ENCODE peak calls at places on chromosomes 3 and 15, in eight cellular contexts. One of them, this sample, is unnamed.

GRCh38 chr3:148223266-148223665 is 474.4 kb upstream of the AGTR1 start:
- DNase-seq in tibial nerve: no peak
- DNase-seq in gastrocnemius medialis: no peak
- DNase-seq in H1: no peak
- DNase-seq in transverse colon: no peak
- DNase-seq in body of pancreas: no peak
- DNase-seq in endothelial cell of umbilical vein: no peak
- DNase-seq in stomach: no peak
- DNase-seq in this sample: no peak

GRCh38 chr15:75532413-75533250 is 46.5 kb downstream of the PTPN9 start:
- DNase-seq in tibial nerve: peak; percentile 79
- DNase-seq in gastrocnemius medialis: peak; percentile 52
- DNase-seq in H1: peak; percentile 54
- DNase-seq in transverse colon: peak; percentile 56
- DNase-seq in body of pancreas: peak; percentile 53
- DNase-seq in endothelial cell of umbilical vein: peak; percentile 91
- DNase-seq in stomach: peak; percentile 63
- DNase-seq in this sample: no peak

GRCh38 chr15:74781673-74782595 is at the start of gene CSK:
- DNase-seq in tibial nerve: no peak
- DNase-seq in gastrocnemius medialis: peak; percentile 35
- DNase-seq in H1: peak; percentile 79
- DNase-seq in transverse colon: peak; percentile 81
- DNase-seq in body of pancreas: peak; percentile 75
- DNase-seq in endothelial cell of umbilical vein: peak; percentile 53
- DNase-seq in stomach: peak; percentile 81
- DNase-seq in this sample: no peak

GRCh38 chr3:12401208-12401607 is 83.1 kb upstream of the TSEN2 start:
- DNase-seq in tibial nerve: no peak
- DNase-seq in gastrocnemius medialis: no peak
- DNase-seq in H1: no peak
- DNase-seq in transverse colon: no peak
- DNase-seq in body of pancreas: no peak
- DNase-seq in endothelial cell of umbilical vein: no peak
- DNase-seq in stomach: no peak
- DNase-seq in this sample: no peak

GRCh38 chr3:122052968-122053367 is 2.2 kb upstream of the CD86 start:
- DNase-seq in tibial nerve: no peak
- DNase-seq in gastrocnemius medialis: no peak
- DNase-seq in H1: no peak
- DNase-seq in transverse colon: no peak
- DNase-seq in body of pancreas: no peak
- DNase-seq in endothelial cell of umbilical vein: no peak
- DNase-seq in stomach: no peak
- DNase-seq in this sample: no peak

GRCh38 chr3:54008744-54009143 is 113.6 kb upstream of the CACNA2D3 start:
- DNase-seq in tibial nerve: no peak
- DNase-seq in gastrocnemius medialis: no peak
- DNase-seq in H1: no peak
- DNase-seq in transverse colon: no peak
- DNase-seq in body of pancreas: no peak
- DNase-seq in endothelial cell of umbilical vein: no peak
- DNase-seq in stomach: no peak
- DNase-seq in this sample: no peak

GRCh38 chr3:17157713-17158112 is 273.0 kb downstream of the PLCL2 start:
- DNase-seq in tibial nerve: no peak
- DNase-seq in gastrocnemius medialis: no peak
- DNase-seq in H1: no peak
- DNase-seq in transverse colon: no peak
- DNase-seq in body of pancreas: no peak
- DNase-seq in endothelial cell of umbilical vein: no peak
- DNase-seq in stomach: no peak
- DNase-seq in this sample: no peak

GRCh38 chr3:42865256-42865655 is 10.4 kb downstream of the CYP8B1 start:
- DNase-seq in tibial nerve: no peak
- DNase-seq in gastrocnemius medialis: no peak
- DNase-seq in H1: no peak
- DNase-seq in transverse colon: no peak
- DNase-seq in body of pancreas: no peak
- DNase-seq in endothelial cell of umbilical vein: no peak
- DNase-seq in stomach: no peak
- DNase-seq in this sample: no peak

GRCh38 chr3:178480274-178480673 is 56.0 kb upstream of the KCNMB2 start:
- DNase-seq in tibial nerve: no peak
- DNase-seq in gastrocnemius medialis: no peak
- DNase-seq in H1: no peak
- DNase-seq in transverse colon: no peak
- DNase-seq in body of pancreas: no peak
- DNase-seq in endothelial cell of umbilical vein: no peak
- DNase-seq in stomach: no peak
- DNase-seq in this sample: no peak

GRCh38 chr3:17942856-17943255 is 200.4 kb upstream of the TBC1D5 start:
- DNase-seq in tibial nerve: no peak
- DNase-seq in gastrocnemius medialis: no peak
- DNase-seq in H1: no peak
- DNase-seq in transverse colon: no peak
- DNase-seq in body of pancreas: no peak
- DNase-seq in endothelial cell of umbilical vein: no peak
- DNase-seq in stomach: no peak
- DNase-seq in this sample: no peak

GRCh38 chr15:40985541-40986330 is 32.5 kb downstream of the CHAC1 start:
- DNase-seq in tibial nerve: no peak
- DNase-seq in gastrocnemius medialis: no peak
- DNase-seq in H1: no peak
- DNase-seq in transverse colon: no peak
- DNase-seq in body of pancreas: no peak
- DNase-seq in endothelial cell of umbilical vein: no peak
- DNase-seq in stomach: no peak
- DNase-seq in this sample: no peak

GRCh38 chr15:48721061-48721810 is 75.7 kb upstream of the FBN1 start:
- DNase-seq in tibial nerve: no peak
- DNase-seq in gastrocnemius medialis: no peak
- DNase-seq in H1: no peak
- DNase-seq in transverse colon: no peak
- DNase-seq in body of pancreas: no peak
- DNase-seq in endothelial cell of umbilical vein: no peak
- DNase-seq in stomach: no peak
- DNase-seq in this sample: peak; percentile 27

GRCh38 chr3:13714251-13714916 is 165.5 kb downstream of the FBLN2 start:
- DNase-seq in tibial nerve: peak; percentile 3
- DNase-seq in gastrocnemius medialis: no peak
- DNase-seq in H1: no peak
- DNase-seq in transverse colon: no peak
- DNase-seq in body of pancreas: no peak
- DNase-seq in endothelial cell of umbilical vein: no peak
- DNase-seq in stomach: peak; percentile 4
- DNase-seq in this sample: peak; percentile 50

GRCh38 chr3:12724794-12725193 is 34.3 kb downstream of the TMEM40 start:
- DNase-seq in tibial nerve: no peak
- DNase-seq in gastrocnemius medialis: no peak
- DNase-seq in H1: no peak
- DNase-seq in transverse colon: no peak
- DNase-seq in body of pancreas: no peak
- DNase-seq in endothelial cell of umbilical vein: no peak
- DNase-seq in stomach: no peak
- DNase-seq in this sample: no peak

GRCh38 chr3:141487419-141488345 is 855 bp downstream of the RASA2 start:
- DNase-seq in tibial nerve: peak; percentile 48
- DNase-seq in gastrocnemius medialis: peak; percentile 59
- DNase-seq in H1: peak; percentile 82
- DNase-seq in transverse colon: peak; percentile 92
- DNase-seq in body of pancreas: peak; percentile 79
- DNase-seq in endothelial cell of umbilical vein: peak; percentile 60
- DNase-seq in stomach: peak; percentile 87
- DNase-seq in this sample: peak; percentile 64

GRCh38 chr3:141486416-141486734 is 452 bp upstream of the RASA2 start:
- DNase-seq in tibial nerve: peak; percentile 30
- DNase-seq in gastrocnemius medialis: no peak
- DNase-seq in H1: no peak
- DNase-seq in transverse colon: no peak
- DNase-seq in body of pancreas: no peak
- DNase-seq in endothelial cell of umbilical vein: no peak
- DNase-seq in stomach: no peak
- DNase-seq in this sample: no peak

GRCh38 chr3:141484701-141485287 is 2.0 kb upstream of the RASA2 start:
- DNase-seq in tibial nerve: no peak
- DNase-seq in gastrocnemius medialis: no peak
- DNase-seq in H1: no peak
- DNase-seq in transverse colon: no peak
- DNase-seq in body of pancreas: no peak
- DNase-seq in endothelial cell of umbilical vein: no peak
- DNase-seq in stomach: no peak
- DNase-seq in this sample: no peak

GRCh38 chr3:141486735-141487418 is at the start of gene RASA2:
- DNase-seq in tibial nerve: peak; percentile 47
- DNase-seq in gastrocnemius medialis: no peak
- DNase-seq in H1: peak; percentile 80
- DNase-seq in transverse colon: peak; percentile 68
- DNase-seq in body of pancreas: peak; percentile 65
- DNase-seq in endothelial cell of umbilical vein: peak; percentile 59
- DNase-seq in stomach: peak; percentile 73
- DNase-seq in this sample: peak; percentile 91

DNA sequence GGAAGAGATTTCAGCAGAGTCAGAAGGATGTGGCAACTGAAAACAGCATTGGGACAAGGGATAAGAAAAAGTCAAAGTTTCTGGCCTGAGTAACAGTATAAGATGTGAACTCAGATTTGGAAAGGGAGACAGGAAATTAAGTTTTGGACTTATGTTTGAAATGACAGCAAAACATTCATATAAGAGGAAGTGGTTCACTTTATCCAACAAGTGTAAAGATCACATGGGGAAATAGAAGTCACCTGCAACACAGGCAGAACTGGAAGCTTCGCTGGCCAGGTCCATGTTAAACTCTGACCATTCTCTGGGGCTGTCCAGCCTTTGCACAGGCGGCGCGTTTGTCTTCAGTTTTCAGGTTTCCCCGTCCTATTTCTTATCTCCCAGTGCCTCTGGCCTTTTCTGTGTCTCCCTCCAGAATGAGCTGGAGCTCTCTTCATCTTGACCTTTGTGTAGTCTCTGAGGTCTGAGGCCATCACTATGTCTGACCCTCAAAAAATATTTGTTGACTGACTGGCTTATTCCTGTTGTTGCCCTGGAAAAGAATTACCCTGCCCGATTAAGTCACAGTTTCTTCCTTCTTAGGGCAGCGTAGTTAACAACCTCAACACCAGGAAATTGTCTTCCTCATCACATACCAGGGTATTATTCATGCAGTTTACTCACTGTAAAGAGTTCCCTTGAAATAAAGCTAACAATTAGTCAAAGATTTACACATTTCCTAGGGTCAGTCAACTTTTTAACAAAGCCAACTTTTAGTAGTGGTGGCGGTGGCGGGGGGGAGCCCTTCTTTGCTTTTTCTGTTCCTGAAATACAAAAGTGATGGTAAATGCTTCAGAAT is 1.0 kb upstream of the RASA2 start:
- DNase-seq in tibial nerve: no peak
- DNase-seq in gastrocnemius medialis: no peak
- DNase-seq in H1: no peak
- DNase-seq in transverse colon: no peak
- DNase-seq in body of pancreas: no peak
- DNase-seq in endothelial cell of umbilical vein: peak; percentile 90
- DNase-seq in stomach: no peak
- DNase-seq in this sample: no peak
- H3K4me3 ChIP-seq in tibial nerve: peak overlapping the region; percentile 80
- H3K4me3 ChIP-seq in gastrocnemius medialis: no peak overlapping the region
- H3K4me3 ChIP-seq in H1: peak overlapping the region; percentile 63
- H3K4me3 ChIP-seq in transverse colon: peak overlapping the region; percentile 94
- H3K4me3 ChIP-seq in body of pancreas: no peak overlapping the region
- H3K4me3 ChIP-seq in endothelial cell of umbilical vein: peak overlapping the region; percentile 64
- H3K4me3 ChIP-seq in stomach: peak overlapping the region; percentile 92
- H3K4me3 ChIP-seq in this sample: no peak overlapping the region

GRCh38 chr3:196969001-196969659 is 497 bp upstream of the PIGZ start:
- DNase-seq in tibial nerve: no peak
- DNase-seq in gastrocnemius medialis: no peak
- DNase-seq in H1: no peak
- DNase-seq in transverse colon: peak; percentile 43
- DNase-seq in body of pancreas: no peak
- DNase-seq in endothelial cell of umbilical vein: peak; percentile 25
- DNase-seq in stomach: no peak
- DNase-seq in this sample: no peak
- TF ChIP-seq POLR2A in tibial nerve: no peak
- TF ChIP-seq POLR2A in gastrocnemius medialis: no peak
- TF ChIP-seq POLR2A in H1: no peak
- TF ChIP-seq POLR2A in transverse colon: no peak
- TF ChIP-seq POLR2A in body of pancreas: no peak
- TF ChIP-seq POLR2A in endothelial cell of umbilical vein: no peak
- TF ChIP-seq POLR2A in stomach: no peak
- TF ChIP-seq POLR2A in this sample: no peak

DNA sequence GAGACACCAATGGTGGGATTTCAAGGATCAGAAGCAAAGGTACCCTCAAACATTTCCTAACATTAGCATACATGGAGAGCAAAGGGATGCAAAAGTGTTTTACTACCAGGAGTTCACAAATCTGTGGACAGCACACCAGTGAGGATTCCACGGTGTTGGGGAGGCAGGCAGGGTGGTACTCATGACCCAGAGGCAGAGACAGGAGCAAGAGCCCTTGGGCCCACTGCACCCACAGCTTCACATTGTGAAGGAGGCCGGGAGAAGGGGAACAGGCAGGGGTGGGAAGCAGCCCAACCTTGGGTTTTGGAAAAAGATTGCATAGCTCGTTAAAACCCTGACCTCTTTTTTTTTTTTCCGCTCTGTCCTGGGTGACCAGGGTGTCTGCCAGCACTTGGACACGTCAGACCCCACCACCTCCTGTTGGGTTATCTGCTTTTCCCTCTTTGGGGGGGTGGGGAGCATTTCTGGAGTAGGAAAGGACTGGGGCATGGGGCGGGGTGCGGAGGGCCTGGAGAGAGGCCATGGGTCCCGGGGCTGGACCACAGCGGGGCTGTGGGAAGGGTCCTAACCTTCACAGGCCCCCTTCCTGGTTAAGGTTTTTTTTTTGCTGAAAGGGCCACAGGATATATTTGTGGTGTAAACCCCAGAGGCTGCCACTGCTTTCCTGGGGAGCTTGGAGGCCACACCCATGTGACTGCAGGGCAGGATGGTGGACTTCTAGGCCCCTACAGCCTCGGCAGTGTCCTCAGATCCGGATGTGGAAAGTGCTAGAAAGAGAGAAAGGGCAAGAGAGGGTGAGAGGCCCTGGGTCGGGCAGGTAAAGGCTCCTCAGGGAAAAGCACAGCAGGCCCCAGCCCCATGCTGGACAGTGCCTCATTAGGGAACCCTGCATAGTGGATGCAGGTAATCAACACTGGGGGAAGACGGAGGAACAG is 12.5 kb downstream of the SH2D7 start:
- DNase-seq in tibial nerve: no peak
- DNase-seq in gastrocnemius medialis: no peak
- DNase-seq in H1: no peak
- DNase-seq in transverse colon: peak; percentile 12
- DNase-seq in body of pancreas: no peak
- DNase-seq in endothelial cell of umbilical vein: no peak
- DNase-seq in stomach: no peak
- DNase-seq in this sample: no peak
- TF ChIP-seq CTCF in tibial nerve: no peak
- TF ChIP-seq CTCF in gastrocnemius medialis: no peak
- TF ChIP-seq CTCF in H1: no peak
- TF ChIP-seq CTCF in transverse colon: no peak
- TF ChIP-seq CTCF in body of pancreas: no peak
- TF ChIP-seq CTCF in endothelial cell of umbilical vein: no peak
- TF ChIP-seq CTCF in stomach: no peak
- TF ChIP-seq CTCF in this sample: no peak

GRCh38 chr3:184184546-184185234 is 1.3 kb upstream of the ABCF3 start:
- DNase-seq in tibial nerve: no peak
- DNase-seq in gastrocnemius medialis: no peak
- DNase-seq in H1: no peak
- DNase-seq in transverse colon: no peak
- DNase-seq in body of pancreas: no peak
- DNase-seq in endothelial cell of umbilical vein: no peak
- DNase-seq in stomach: no peak
- DNase-seq in this sample: no peak
- H3K4me3 ChIP-seq in tibial nerve: no peak overlapping the region
- H3K4me3 ChIP-seq in gastrocnemius medialis: peak overlapping the region; percentile 78
- H3K4me3 ChIP-seq in H1: peak overlapping the region; percentile 37
- H3K4me3 ChIP-seq in transverse colon: no peak overlapping the region
- H3K4me3 ChIP-seq in body of pancreas: no peak overlapping the region
- H3K4me3 ChIP-seq in endothelial cell of umbilical vein: no peak overlapping the region
- H3K4me3 ChIP-seq in stomach: no peak overlapping the region
- H3K4me3 ChIP-seq in this sample: no peak overlapping the region

This sample was measured in lower leg skin.